ENCODE peak calls at places on chromosomes 1 and 21, in five cellular contexts. J is ACHN; V is H7; K is activated CD4-positive, CD25-positive, alpha-beta regulatory T cell; Z is PC-3. I is an unnamed sample.

GRCh38 chr1:119617751-119618691 is 30.0 kb downstream of the ZNF697 start:
- DNase-seq in J (no peak), V (no peak), K (no peak), Z (no peak), I (no peak)

GRCh38 chr21:36186506-36187399 is 30.1 kb downstream of the DOP1B start:
- DNase-seq in J (no peak), V (peak), K (no peak), Z (no peak), I (no peak)

GRCh38 chr1:5590717-5591116 is 401.5 kb downstream of the NPHP4 start:
- DNase-seq in J (no peak), V (no peak), K (no peak), Z (no peak), I (no peak)

GRCh38 chr1:39922139-39922757 is 20.5 kb upstream of the MYCL start:
- DNase-seq in J (no peak), V (peak), K (no peak), Z (no peak), I (no peak)

GRCh38 chr1:40630488-40631223 is 34.8 kb downstream of the RIMS3 start:
- DNase-seq in J (peak), V (peak), K (no peak), Z (peak), I (peak)

GRCh38 chr1:201640624-201641023 is 101.7 kb downstream of the NAV1 start:
- DNase-seq in J (no peak), V (no peak), K (no peak), Z (no peak), I (no peak)

GRCh38 chr1:214685906-214686305 is 82.9 kb downstream of the CENPF start:
- DNase-seq in J (no peak), V (no peak), K (no peak), Z (no peak), I (no peak)

GRCh38 chr1:32215629-32216505 is 6.3 kb downstream of the TMEM234 start:
- DNase-seq in J (peak), V (peak), K (peak), Z (peak), I (peak)

GRCh38 chr1:200231787-200232222 is 178.0 kb downstream of the ZNF281 start:
- DNase-seq in J (no peak), V (no peak), K (no peak), Z (no peak), I (peak)

GRCh38 chr1:3441449-3441848 is 13.0 kb upstream of the ARHGEF16 start:
- DNase-seq in J (no peak), V (no peak), K (no peak), Z (no peak), I (no peak)

GRCh38 chr1:223123238-223123976 is 19.6 kb downstream of the TLR5 start:
- DNase-seq in J (peak), V (peak), K (peak), Z (peak), I (peak)

GRCh38 chr1:7389786-7390603 is 381.1 kb upstream of the VAMP3 start:
- DNase-seq in J (no peak), V (peak), K (no peak), Z (peak), I (no peak)

GRCh38 chr1:246302251-246302625 is 204.8 kb downstream of the SMYD3 start:
- DNase-seq in J (no peak), V (no peak), K (no peak), Z (no peak), I (no peak)

GRCh38 chr1:223253916-223254315 is 110.1 kb downstream of the SUSD4 start:
- DNase-seq in J (no peak), V (no peak), K (no peak), Z (no peak), I (no peak)

GRCh38 chr1:165129568-165130164 is 226.8 kb downstream of the LMX1A start:
- DNase-seq in J (peak), V (peak), K (no peak), Z (peak), I (peak)

GRCh38 chr1:208203848-208204609 is 40.2 kb downstream of the PLXNA2 start:
- DNase-seq in J (no peak), V (no peak), K (no peak), Z (no peak), I (no peak)

GRCh38 chr1:229344139-229344538 is 1.3 kb upstream of the CCSAP start:
- DNase-seq in J (no peak), V (no peak), K (no peak), Z (no peak), I (no peak)

GRCh38 chr1:25804244-25804963 is 4.4 kb downstream of the SELENON start:
- DNase-seq in J (peak), V (peak), K (no peak), Z (no peak), I (peak)

I was measured in bronchial epithelial cell.